ENCODE peak calls at places on chromosomes 11 and 22, in ten cellular contexts. Q is EL; M is kidney; U is activated CD4-positive, alpha-beta T cell treated with anti-CD3 and anti-CD28 coated beads, Interleukin-2, amount 50 U/mL, for 1 hour; L is KG1; K is stimulated activated CD4-positive, alpha-beta T cell treated with anti-CD3 and anti-CD28 coated beads, TNF-alpha, amount 100 ng/mL, for 4 hours; V is T-helper 17 cell; Y is epithelial cell of proximal tubule; B is NCI-H524; O is uterus. C is an unnamed sample.

GRCh38 chr22:44345872-44346271 is 33.1 kb upstream of the SHISAL1 start:
- DNase-seq in Y (no peak), V (no peak), Q (no peak), O (no peak), M (no peak), K (no peak), L (no peak), B (no peak), U (no peak), C (no peak)

GRCh38 chr11:72962084-72962483 is 147.9 kb downstream of the ATG16L2 start:
- DNase-seq in Q (peak; percentile 45), L (no peak), Y (no peak), O (no peak), K (no peak), B (no peak), V (no peak), M (no peak), U (no peak), C (no peak)

GRCh38 chr22:25383278-25383820 is 163.9 kb downstream of the CRYBB2 start:
- DNase-seq in M (no peak), U (no peak), Q (no peak), O (no peak), V (no peak), B (no peak), Y (no peak), K (no peak), L (no peak), C (no peak)

GRCh38 chr22:22787805-22788459 is 99.7 kb upstream of the IGLL5 start:
- DNase-seq in O (no peak), U (peak; percentile 70), M (peak; percentile 79), V (peak; percentile 45), Q (peak; percentile 33), Y (no peak), B (peak; percentile 9), K (peak; percentile 45), L (peak; percentile 44), C (no peak)

GRCh38 chr11:10868375-10868774 is 10.5 kb upstream of the ZBED5 start:
- DNase-seq in V (no peak), Y (no peak), M (no peak), Q (no peak), B (no peak), L (no peak), K (no peak), O (no peak), U (no peak), C (no peak)

GRCh38 chr11:115471367-115471766 is 32.8 kb downstream of the CADM1 start:
- DNase-seq in V (no peak), Q (no peak), K (no peak), O (no peak), M (no peak), Y (peak; percentile 19), L (no peak), U (no peak), B (no peak), C (no peak)

GRCh38 chr11:551131-551530 is 9.4 kb downstream of the LMNTD2 start:
- DNase-seq in U (no peak), K (no peak), L (no peak), V (no peak), O (no peak), Y (no peak), M (no peak), Q (no peak), B (no peak), C (no peak)

GRCh38 chr11:26231252-26231661 is 100.7 kb upstream of the ANO3 start:
- DNase-seq in Y (peak; percentile 32), U (no peak), K (no peak), M (no peak), O (no peak), V (no peak), Q (peak; percentile 37), B (no peak), L (no peak), C (no peak)

GRCh38 chr11:117769530-117769929 is 27.5 kb downstream of the DSCAML1 start:
- DNase-seq in L (no peak), Y (no peak), K (no peak), U (no peak), V (no peak), Q (no peak), O (no peak), B (no peak), M (no peak), C (no peak)

GRCh38 chr11:114598461-114598860 is 2.9 kb upstream of the NXPE4 start:
- DNase-seq in K (no peak), U (no peak), O (no peak), M (no peak), V (no peak), Q (no peak), Y (no peak), B (no peak), L (no peak), C (no peak)

GRCh38 chr11:2621919-2622318 is 77.9 kb downstream of the KCNQ1OT1 start:
- DNase-seq in V (no peak), B (no peak), Y (no peak), M (no peak), K (no peak), Q (no peak), L (no peak), O (no peak), U (no peak), C (no peak)

GRCh38 chr11:64238999-64239398 is 1.9 kb upstream of the FKBP2 start:
- DNase-seq in K (no peak), O (no peak), M (no peak), L (no peak), Q (no peak), B (no peak), U (no peak), Y (no peak), V (no peak), C (no peak)